ENCODE peak calls at places on chromosomes 12 and 14, in ten cellular contexts. V is activated CD4-positive, alpha-beta T cell treated with anti-CD3 and anti-CD28 coated beads, Interleukin-2, amount 10 ng/mL, durations not matched to agents 7 days and 5 days; P is aorta; I is CD8-positive, alpha-beta memory T cell; S is activated T-helper 1 cell treated with Interleukin-2 at 50 U/mL for 16 hours; O is foreskin melanocyte; W is mesothelial cell of epicardium; J is RPMI7951; T is NCI-H446; M is hepatic stellate cell. N is an unnamed sample.

GRCh38 chr12:68455676-68456345 is 123.6 kb upstream of the MDM1 start:
- DNase-seq in O (no peak), T (no peak), V (peak), W (no peak), S (no peak), M (no peak), P (no peak), J (no peak), I (no peak), N (no peak)

GRCh38 chr12:69151254-69151751 is 88.1 kb upstream of the CPSF6 start:
- DNase-seq in W (no peak), T (no peak), J (no peak), O (peak), P (no peak), I (no peak), V (no peak), M (no peak), S (no peak), N (peak)

GRCh38 chr14:101481557-101481956 is 79.7 kb upstream of the DIO3 start:
- DNase-seq in M (no peak), J (no peak), T (no peak), I (no peak), P (peak), S (no peak), V (no peak), W (peak), O (no peak), N (no peak)

GRCh38 chr12:118645219-118645618 is 268.9 kb downstream of the SUDS3 start:
- DNase-seq in W (no peak), V (peak), J (no peak), O (no peak), P (no peak), M (no peak), S (no peak), I (no peak), T (no peak), N (peak)

GRCh38 chr12:30753233-30753632 is 1.5 kb downstream of the CAPRIN2 start:
- DNase-seq in W (no peak), S (no peak), O (peak), M (peak), J (peak), I (peak), P (no peak), V (peak), T (peak), N (peak)

GRCh38 chr12:62732861-62733427 is 202.0 kb downstream of the PPM1H start:
- DNase-seq in O (peak), V (no peak), I (no peak), T (no peak), P (no peak), J (peak), M (peak), W (no peak), S (no peak), N (peak)

GRCh38 chr14:92421756-92422155 is 91.8 kb upstream of the RIN3 start:
- DNase-seq in M (no peak), P (no peak), S (no peak), V (no peak), T (no peak), J (peak), W (no peak), I (no peak), O (peak), N (peak)

GRCh38 chr12:51951843-51952722 is 584 bp downstream of the ACVR1B start:
- DNase-seq in P (peak), T (no peak), I (no peak), J (no peak), O (no peak), S (no peak), W (peak), M (no peak), V (no peak), N (no peak)

GRCh38 chr12:47742253-47742825 is 16.3 kb downstream of the RAPGEF3 start:
- DNase-seq in S (peak), W (peak), V (peak), O (no peak), I (peak), J (peak), P (peak), M (peak), T (peak), N (peak)

GRCh38 chr12:26870491-26871419 is 37.8 kb upstream of the ITPR2 start:
- DNase-seq in W (peak), O (no peak), J (peak), P (no peak), T (peak), I (no peak), M (no peak), V (no peak), S (no peak), N (peak)

GRCh38 chr14:45891417-45892080 is 638.5 kb upstream of the MIS18BP1 start:
- DNase-seq in W (peak), V (no peak), M (no peak), T (no peak), I (no peak), P (no peak), S (no peak), O (no peak), J (no peak), N (peak)

GRCh38 chr12:30982413-30982812 is 55.9 kb downstream of the TSPAN11 start:
- DNase-seq in M (no peak), P (no peak), J (no peak), W (no peak), I (no peak), T (no peak), V (no peak), O (no peak), S (no peak), N (no peak)

GRCh38 chr12:105783983-105784947 is 354.5 kb downstream of the NUAK1 start:
- DNase-seq in T (no peak), P (no peak), O (no peak), M (no peak), J (peak), S (no peak), V (no peak), I (no peak), W (no peak), N (no peak)

GRCh38 chr12:108103087-108103486 is 26.0 kb upstream of the WSCD2 start:
- DNase-seq in J (no peak), S (no peak), I (no peak), M (no peak), T (no peak), W (no peak), V (no peak), P (no peak), O (no peak), N (no peak)

GRCh38 chr12:57178213-57178612 is 30.8 kb upstream of the LRP1-AS start:
- DNase-seq in S (no peak), J (no peak), O (no peak), V (no peak), M (no peak), P (no peak), T (no peak), W (no peak), I (no peak), N (no peak)

GRCh38 chr14:24399981-24400718 is 1.3 kb downstream of the NYNRIN start:
- DNase-seq in P (no peak), T (no peak), S (no peak), I (no peak), W (no peak), M (no peak), V (no peak), J (no peak), O (no peak), N (no peak)

GRCh38 chr14:99327458-99328250 is 55.7 kb upstream of the BCL11B start:
- DNase-seq in V (no peak), S (no peak), T (peak), I (no peak), M (no peak), O (peak), J (no peak), P (peak), W (peak), N (no peak)

GRCh38 chr14:59771577-59771976 is 99.0 kb downstream of the RTN1 start:
- DNase-seq in P (no peak), M (peak), I (no peak), J (no peak), V (no peak), O (no peak), S (no peak), T (no peak), W (no peak), N (no peak)

GRCh38 chr12:131007031-131007793 is 53.5 kb downstream of the ADGRD1 start:
- DNase-seq in T (no peak), W (no peak), V (no peak), P (peak), J (no peak), I (no peak), S (no peak), M (no peak), O (no peak), N (peak)

GRCh38 chr12:123971770-123972447 is 722 bp downstream of the CCDC92 start:
- DNase-seq in T (peak), S (peak), V (peak), J (peak), M (no peak), O (no peak), I (peak), W (peak), P (peak), N (peak)

GRCh38 chr12:2439332-2440100 is 355.3 kb upstream of the FKBP4 start:
- DNase-seq in S (no peak), V (no peak), W (no peak), P (no peak), J (no peak), M (no peak), T (no peak), I (no peak), O (peak), N (no peak)

GRCh38 chr12:63949902-63950301 is 105.4 kb downstream of the SRGAP1 start:
- DNase-seq in P (no peak), V (no peak), T (no peak), W (no peak), I (no peak), M (no peak), J (peak), S (no peak), O (peak), N (no peak)